ENCODE peak calls at places on chromosomes 4 and X, in nine cellular contexts. Q is endodermal cell, M is transverse colon, A is tibial nerve, F is keratinocyte, C is tibial artery, G is left ventricle myocardium inferior, P is hepatocyte, L is fibroblast of lung. X is an unnamed sample.

GRCh38 chrX:55357236-55357635 is 92.5 kb upstream of the PAGE3 start:
- DNase-seq in Q (no peak), M (no peak), A (no peak), F (no peak), C (no peak), G (no peak), P (no peak), L (no peak), X (no peak)

GRCh38 chrX:13893826-13894225 is 76.9 kb upstream of the GPM6B start:
- DNase-seq in Q (no peak), M (no peak), A (no peak), F (no peak), C (no peak), G (peak; percentile 16), P (no peak), L (no peak), X (no peak)

GRCh38 chrX:46628406-46629371 is 55.1 kb downstream of the CHST7 start:
- DNase-seq in Q (no peak), M (peak; percentile 16), A (peak; percentile 63), F (no peak), C (peak; percentile 80), G (peak; percentile 63), P (no peak), L (peak; percentile 42), X (no peak)

GRCh38 chr4:37737456-37737855 is 51.3 kb upstream of the RELL1 start:
- DNase-seq in Q (no peak), M (no peak), A (no peak), F (no peak), C (no peak), G (no peak), P (no peak), L (peak; percentile 80), X (no peak)

GRCh38 chr4:80082693-80083092 is 9.7 kb upstream of the ANTXR2 start:
- DNase-seq in Q (no peak), M (no peak), A (no peak), F (no peak), C (no peak), G (no peak), P (no peak), L (no peak), X (no peak)

GRCh38 chr4:25065451-25065850 is 34.7 kb upstream of the LGI2 start:
- DNase-seq in Q (peak; percentile 64), M (no peak), A (no peak), F (no peak), C (no peak), G (no peak), P (no peak), L (no peak), X (no peak)

GRCh38 chr4:8427761-8428287 is 12.7 kb downstream of the ACOX3 start:
- DNase-seq in Q (no peak), M (peak; percentile 17), A (peak; percentile 23), F (no peak), C (peak; percentile 74), G (peak; percentile 37), P (peak; percentile 40), L (peak; percentile 68), X (no peak)

GRCh38 chrX:22171287-22172060 is 101.2 kb upstream of the CBLL2 start:
- DNase-seq in Q (peak; percentile 62), M (no peak), A (no peak), F (no peak), C (no peak), G (no peak), P (no peak), L (no peak), X (no peak)

GRCh38 chrX:55120767-55121358 is 32.0 kb downstream of the PAGE2 start:
- DNase-seq in Q (peak; percentile 50), M (no peak), A (no peak), F (no peak), C (no peak), G (no peak), P (no peak), L (peak; percentile 14), X (no peak)

GRCh38 chr4:3342182-3342854 is 49.5 kb downstream of the RGS12 start:
- DNase-seq in Q (no peak), M (no peak), A (no peak), F (no peak), C (no peak), G (no peak), P (peak; percentile 50), L (peak; percentile 79), X (no peak)

GRCh38 chr4:150140774-150141400 is 62.6 kb downstream of the DCLK2 start:
- DNase-seq in Q (no peak), M (no peak), A (no peak), F (no peak), C (no peak), G (no peak), P (no peak), L (peak; percentile 81), X (no peak)

GRCh38 chr4:156607198-156607498 is 364.5 kb downstream of the PDGFC start:
- DNase-seq in Q (no peak), M (no peak), A (no peak), F (no peak), C (no peak), G (no peak), P (peak; percentile 13), L (no peak), X (no peak)

GRCh38 chrX:116232833-116233232 is 62.3 kb downstream of the AGTR2 start:
- DNase-seq in Q (no peak), M (no peak), A (no peak), F (peak; percentile 5), C (no peak), G (no peak), P (peak; percentile 5), L (peak; percentile 77), X (no peak)

GRCh38 chr4:165079476-165079875 is 25.8 kb downstream of the TRIM75 start:
- DNase-seq in Q (peak; percentile 26), M (peak; percentile 74), A (no peak), F (no peak), C (no peak), G (peak; percentile 43), P (peak; percentile 34), L (peak; percentile 38), X (no peak)

DNA sequence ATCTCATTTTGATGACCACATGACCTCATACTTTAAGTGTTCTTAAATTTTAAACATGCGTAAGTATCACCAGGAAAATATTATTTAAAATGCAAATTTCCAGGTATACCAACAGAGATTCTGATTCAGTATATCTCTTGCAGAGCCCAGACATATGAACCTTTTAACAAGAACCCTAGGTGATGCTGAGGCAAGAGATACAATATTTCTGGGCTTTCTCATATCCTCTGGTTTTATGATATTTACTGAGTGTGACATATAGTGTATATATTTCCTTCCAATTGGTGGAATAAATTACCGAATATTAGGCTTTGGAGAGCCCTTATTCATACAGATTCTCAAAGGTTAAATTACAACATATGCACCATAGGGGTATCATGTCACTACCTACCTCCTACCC is 27.3 kb downstream of the KCTD8 start:
- DNase-seq in Q (no peak), M (no peak), A (no peak), F (no peak), C (no peak), G (no peak), P (no peak), L (no peak), X (no peak)
- H3K4me1 ChIP-seq in Q (peaks cover 6% of the 10 kb centered on the region), M (no peaks in the 10 kb centered on the region), A (no peaks in the 10 kb centered on the region), F (no peaks in the 10 kb centered on the region), C (no peaks in the 10 kb centered on the region), G (no peaks in the 10 kb centered on the region), P (no peaks in the 10 kb centered on the region), L (no peaks in the 10 kb centered on the region), X (no peaks in the 10 kb centered on the region)

GRCh38 chr4:10093273-10093621 is 23.4 kb downstream of the WDR1 start:
- DNase-seq in Q (no peak), M (no peak), A (no peak), F (no peak), C (no peak), G (no peak), P (no peak), L (no peak), X (no peak)
- H3K27ac ChIP-seq in Q (no peak overlapping the region), M (peak overlapping the region; percentile 77), A (peak overlapping the region; percentile 36), F (peak overlapping the region; percentile 13), C (peak overlapping the region; percentile 61), G (peak overlapping the region; percentile 83), P (peak overlapping the region; percentile 69), L (peak overlapping the region; percentile 55), X (peak overlapping the region; percentile 26)

DNA sequence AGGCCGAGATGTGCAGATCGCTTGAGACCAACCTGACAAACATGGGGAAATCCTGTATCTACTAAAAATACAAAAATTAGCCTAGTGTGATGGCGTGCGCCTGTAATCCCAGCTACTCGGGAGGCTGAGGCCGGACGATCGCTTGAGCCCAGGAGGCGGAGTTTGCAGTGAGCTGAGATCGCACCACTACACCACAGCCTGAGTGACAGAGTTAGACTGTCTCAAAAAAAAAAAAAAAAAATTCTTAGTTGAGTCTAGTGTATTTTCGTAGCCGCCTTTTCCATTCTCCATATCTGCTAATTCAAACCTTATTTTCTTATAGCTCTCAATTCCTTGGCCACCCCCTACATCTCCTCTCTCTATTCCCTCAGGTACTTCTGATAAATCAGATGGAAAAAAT is 978 bp downstream of the POLR2B start:
- DNase-seq in Q (peak; percentile 68), M (peak; percentile 31), A (no peak), F (no peak), C (no peak), G (no peak), P (peak; percentile 48), L (no peak), X (peak; percentile 46)
- H3K4me1 ChIP-seq in Q (no peaks in the 10 kb centered on the region), M (peaks cover 45% of the 10 kb centered on the region), A (peaks cover 27% of the 10 kb centered on the region), F (peaks cover 20% of the 10 kb centered on the region), C (no peaks in the 10 kb centered on the region), G (peaks cover 91% of the 10 kb centered on the region), P (peaks cover 14% of the 10 kb centered on the region), L (peaks cover 5% of the 10 kb centered on the region), X (peaks cover 57% of the 10 kb centered on the region)

GRCh38 chr4:57090099-57090498 is 20.1 kb downstream of the IGFBP7 start:
- DNase-seq in Q (no peak), M (no peak), A (no peak), F (no peak), C (no peak), G (no peak), P (no peak), L (no peak), X (no peak)
- H3K27ac ChIP-seq in Q (no peak overlapping the region), M (no peak overlapping the region), A (no peak overlapping the region), F (no peak overlapping the region), C (peak overlapping the region; percentile 51), G (peak overlapping the region; percentile 98), P (no peak overlapping the region), L (no peak overlapping the region), X (no peak overlapping the region)

DNA sequence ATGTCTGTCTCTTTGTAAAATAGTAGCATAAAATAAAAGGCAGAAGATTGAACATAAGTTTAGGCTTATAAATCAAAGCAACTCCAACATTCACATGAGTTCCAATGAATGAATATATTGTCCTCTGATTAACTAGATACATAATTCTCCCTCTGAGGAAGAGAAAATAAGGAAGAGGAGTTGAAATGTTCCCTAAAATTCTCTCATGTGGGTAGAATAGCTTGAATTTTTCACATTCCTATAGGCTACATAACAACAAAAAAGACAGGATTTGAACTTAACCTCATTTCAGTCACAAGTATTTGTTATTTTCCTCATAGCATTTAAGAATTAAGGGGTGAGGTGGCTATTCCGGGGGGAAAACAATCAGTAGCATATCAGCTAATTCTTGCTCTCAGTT is 462.4 kb upstream of the NDST4 start:
- DNase-seq in Q (no peak), M (no peak), A (no peak), F (no peak), C (no peak), G (no peak), P (no peak), L (no peak), X (no peak)
- H3K4me1 ChIP-seq in Q (no peaks in the 10 kb centered on the region), M (no peaks in the 10 kb centered on the region), A (no peaks in the 10 kb centered on the region), F (no peaks in the 10 kb centered on the region), C (no peaks in the 10 kb centered on the region), G (no peaks in the 10 kb centered on the region), P (no peaks in the 10 kb centered on the region), L (no peaks in the 10 kb centered on the region), X (no peaks in the 10 kb centered on the region)